ENCODE peak calls at places on chromosome 1, in six cellular contexts. One of them, this sample, is unnamed.
A peak's percentile ranks its signal among the peaks of the same experiment; 100 is the strongest.

GRCh38 chr1:153563339-153563952 is 2.2 kb downstream of the S100A2 start:
- DNase-seq in transverse colon: no peak
- DNase-seq in Peyer's patch: no peak
- DNase-seq in uterus: peak; percentile 12
- DNase-seq in esophagus squamous epithelium: no peak
- DNase-seq in IMR-90: no peak
- DNase-seq in this sample: no peak

GRCh38 chr1:20964540-20965484 is 177.7 kb upstream of the HP1BP3 start:
- DNase-seq in esophagus squamous epithelium: no peak
- DNase-seq in transverse colon: peak; percentile 33
- DNase-seq in Peyer's patch: peak; percentile 36
- DNase-seq in uterus: no peak
- DNase-seq in IMR-90: no peak
- DNase-seq in this sample: no peak

GRCh38 chr1:215279682-215280081 is 197.1 kb downstream of the KCNK2 start:
- DNase-seq in esophagus squamous epithelium: no peak
- DNase-seq in IMR-90: no peak
- DNase-seq in uterus: no peak
- DNase-seq in Peyer's patch: no peak
- DNase-seq in transverse colon: no peak
- DNase-seq in this sample: no peak

GRCh38 chr1:33814166-33814565 is 49.7 kb upstream of the HMGB4 start:
- DNase-seq in transverse colon: no peak
- DNase-seq in Peyer's patch: no peak
- DNase-seq in esophagus squamous epithelium: no peak
- DNase-seq in uterus: no peak
- DNase-seq in IMR-90: no peak
- DNase-seq in this sample: no peak

GRCh38 chr1:30518696-30519095 is 204.7 kb downstream of the MATN1 start:
- DNase-seq in IMR-90: no peak
- DNase-seq in uterus: no peak
- DNase-seq in Peyer's patch: no peak
- DNase-seq in transverse colon: no peak
- DNase-seq in esophagus squamous epithelium: no peak
- DNase-seq in this sample: no peak

GRCh38 chr1:3712573-3713535 is 39.4 kb upstream of the CCDC27 start:
- DNase-seq in esophagus squamous epithelium: no peak
- DNase-seq in transverse colon: no peak
- DNase-seq in uterus: no peak
- DNase-seq in IMR-90: no peak
- DNase-seq in Peyer's patch: no peak
- DNase-seq in this sample: no peak

GRCh38 chr1:100816049-100816448 is 78.6 kb downstream of the EXTL2 start:
- DNase-seq in esophagus squamous epithelium: no peak
- DNase-seq in uterus: no peak
- DNase-seq in transverse colon: no peak
- DNase-seq in IMR-90: no peak
- DNase-seq in Peyer's patch: no peak
- DNase-seq in this sample: no peak

GRCh38 chr1:200258447-200259375 is 151.1 kb downstream of the ZNF281 start:
- DNase-seq in transverse colon: no peak
- DNase-seq in Peyer's patch: no peak
- DNase-seq in uterus: no peak
- DNase-seq in IMR-90: peak; percentile 21
- DNase-seq in esophagus squamous epithelium: no peak
- DNase-seq in this sample: no peak

GRCh38 chr1:170790651-170791071 is 126.7 kb downstream of the PRRX1 start:
- DNase-seq in IMR-90: peak; percentile 75
- DNase-seq in transverse colon: no peak
- DNase-seq in Peyer's patch: no peak
- DNase-seq in uterus: no peak
- DNase-seq in esophagus squamous epithelium: no peak
- DNase-seq in this sample: no peak

GRCh38 chr1:185681034-185681633 is 53.1 kb upstream of the HMCN1 start:
- DNase-seq in IMR-90: peak; percentile 44
- DNase-seq in uterus: no peak
- DNase-seq in Peyer's patch: no peak
- DNase-seq in esophagus squamous epithelium: no peak
- DNase-seq in transverse colon: no peak
- DNase-seq in this sample: no peak

GRCh38 chr1:186535388-186536133 is 74.6 kb upstream of the PDC start:
- DNase-seq in Peyer's patch: no peak
- DNase-seq in esophagus squamous epithelium: no peak
- DNase-seq in IMR-90: peak; percentile 96
- DNase-seq in transverse colon: no peak
- DNase-seq in uterus: no peak
- DNase-seq in this sample: no peak

GRCh38 chr1:202007703-202008489 is 2.5 kb upstream of the ELF3 start:
- DNase-seq in esophagus squamous epithelium: no peak
- DNase-seq in IMR-90: no peak
- DNase-seq in uterus: no peak
- DNase-seq in Peyer's patch: no peak
- DNase-seq in transverse colon: peak; percentile 90
- DNase-seq in this sample: no peak

GRCh38 chr1:55015123-55015522 is 16.4 kb downstream of the BSND start:
- DNase-seq in IMR-90: no peak
- DNase-seq in uterus: no peak
- DNase-seq in esophagus squamous epithelium: no peak
- DNase-seq in Peyer's patch: no peak
- DNase-seq in transverse colon: no peak
- DNase-seq in this sample: no peak

GRCh38 chr1:99969729-99970591 is at the start of gene SLC35A3:
- DNase-seq in uterus: peak; percentile 71
- DNase-seq in esophagus squamous epithelium: no peak
- DNase-seq in transverse colon: peak; percentile 87
- DNase-seq in IMR-90: peak; percentile 61
- DNase-seq in Peyer's patch: peak; percentile 69
- DNase-seq in this sample: peak; percentile 88

DNA sequence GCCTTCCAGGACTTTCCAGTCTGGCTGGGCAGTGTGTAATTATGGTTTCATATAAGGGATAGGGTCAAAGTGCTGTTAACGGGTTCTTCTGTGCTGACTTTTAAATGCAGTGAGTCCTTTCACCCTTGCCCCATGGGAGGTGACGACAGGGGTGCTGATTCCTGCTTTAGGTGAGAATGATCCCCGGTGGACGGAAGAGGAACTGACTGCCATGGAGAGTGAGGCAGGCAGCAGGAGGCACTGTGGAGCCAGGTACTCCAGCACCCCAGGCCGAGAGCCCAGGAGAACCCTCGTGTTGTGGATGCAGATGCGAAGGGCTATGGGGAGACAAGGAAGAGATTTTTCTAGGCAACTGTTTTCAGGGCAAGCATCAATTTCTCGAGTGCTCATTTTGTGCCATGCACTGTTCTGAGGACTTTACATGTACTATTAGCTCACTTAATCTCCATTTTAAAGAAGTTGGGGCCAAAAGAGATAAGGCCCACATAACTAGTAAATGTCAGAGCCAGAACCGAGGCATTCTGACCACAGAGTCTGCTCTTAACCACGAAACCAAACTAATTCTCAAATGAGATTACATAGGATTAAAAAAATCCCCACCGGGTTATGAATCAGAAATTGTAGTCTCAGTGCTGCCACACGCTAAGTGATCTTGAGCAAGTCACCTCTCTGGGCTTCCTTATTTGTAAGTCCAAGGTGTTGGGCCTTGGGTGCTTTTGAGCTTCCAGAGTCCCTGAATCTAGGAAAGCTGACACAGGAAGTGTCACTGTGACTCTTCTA is 28.2 kb downstream of the STPG1 start:
- DNase-seq in esophagus squamous epithelium: no peak
- DNase-seq in uterus: no peak
- DNase-seq in IMR-90: peak; percentile 49
- DNase-seq in transverse colon: no peak
- DNase-seq in Peyer's patch: no peak
- DNase-seq in this sample: no peak
- TF ChIP-seq CTCF in esophagus squamous epithelium: no peak
- TF ChIP-seq CTCF in uterus: no peak
- TF ChIP-seq CTCF in IMR-90: peak; percentile 59
- TF ChIP-seq CTCF in transverse colon: peak; percentile 31
- TF ChIP-seq CTCF in Peyer's patch: peak; percentile 53
- TF ChIP-seq CTCF in this sample: no peak

GRCh38 chr1:52635321-52636089 is 2.5 kb downstream of the SHISAL2A start:
- DNase-seq in Peyer's patch: no peak
- DNase-seq in uterus: no peak
- DNase-seq in IMR-90: no peak
- DNase-seq in esophagus squamous epithelium: no peak
- DNase-seq in transverse colon: no peak
- DNase-seq in this sample: no peak
- H3K4me1 ChIP-seq in Peyer's patch: peaks cover 29% of the 10 kb centered on the region
- H3K4me1 ChIP-seq in uterus: peaks cover 4% of the 10 kb centered on the region
- H3K4me1 ChIP-seq in IMR-90: no peaks in the 10 kb centered on the region
- H3K4me1 ChIP-seq in esophagus squamous epithelium: peaks cover 11% of the 10 kb centered on the region
- H3K4me1 ChIP-seq in transverse colon: no peaks in the 10 kb centered on the region
- H3K4me1 ChIP-seq in this sample: no peaks in the 10 kb centered on the region

GRCh38 chr1:72066431-72066830 is 215.9 kb downstream of the NEGR1 start:
- DNase-seq in Peyer's patch: no peak
- DNase-seq in esophagus squamous epithelium: no peak
- DNase-seq in uterus: no peak
- DNase-seq in transverse colon: no peak
- DNase-seq in IMR-90: no peak
- DNase-seq in this sample: no peak
- TF ChIP-seq POLR2A in Peyer's patch: no peak
- TF ChIP-seq POLR2A in esophagus squamous epithelium: no peak
- TF ChIP-seq POLR2A in uterus: no peak
- TF ChIP-seq POLR2A in transverse colon: no peak
- TF ChIP-seq POLR2A in IMR-90: no peak
- TF ChIP-seq POLR2A in this sample: no peak

GRCh38 chr1:208895171-208895570 is 651.0 kb upstream of the PLXNA2 start:
- DNase-seq in uterus: no peak
- DNase-seq in esophagus squamous epithelium: no peak
- DNase-seq in transverse colon: no peak
- DNase-seq in Peyer's patch: no peak
- DNase-seq in IMR-90: no peak
- DNase-seq in this sample: no peak
- TF ChIP-seq CTCF in uterus: no peak
- TF ChIP-seq CTCF in esophagus squamous epithelium: no peak
- TF ChIP-seq CTCF in transverse colon: no peak
- TF ChIP-seq CTCF in Peyer's patch: no peak
- TF ChIP-seq CTCF in IMR-90: no peak
- TF ChIP-seq CTCF in this sample: no peak

DNA sequence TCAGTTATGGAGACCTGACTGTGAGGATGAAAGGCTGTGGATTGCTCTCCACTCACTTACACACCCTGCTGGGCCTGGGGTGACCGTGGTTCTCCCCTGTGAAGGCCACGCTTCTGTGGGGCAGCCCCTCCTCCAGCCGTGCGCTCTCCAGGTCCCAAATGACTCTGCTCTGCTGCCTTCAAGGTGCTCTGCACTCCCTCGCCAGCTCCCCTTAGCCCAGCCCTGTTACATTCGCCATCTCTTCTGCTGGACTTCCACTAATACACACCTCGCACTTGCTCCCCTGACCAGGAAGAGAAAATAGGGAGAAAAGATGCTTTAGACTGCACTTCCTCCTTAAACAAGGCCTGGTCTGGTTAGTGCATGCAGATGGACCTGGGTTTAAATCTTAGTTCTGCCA is 24.6 kb downstream of the OPTC start:
- DNase-seq in uterus: no peak
- DNase-seq in esophagus squamous epithelium: no peak
- DNase-seq in transverse colon: no peak
- DNase-seq in IMR-90: no peak
- DNase-seq in Peyer's patch: no peak
- DNase-seq in this sample: no peak
- H3K4me1 ChIP-seq in uterus: peaks cover 11% of the 10 kb centered on the region
- H3K4me1 ChIP-seq in esophagus squamous epithelium: peaks cover 3% of the 10 kb centered on the region
- H3K4me1 ChIP-seq in transverse colon: no peaks in the 10 kb centered on the region
- H3K4me1 ChIP-seq in IMR-90: peaks cover 21% of the 10 kb centered on the region
- H3K4me1 ChIP-seq in Peyer's patch: no peaks in the 10 kb centered on the region
- H3K4me1 ChIP-seq in this sample: no peaks in the 10 kb centered on the region

This sample was measured in right lobe of liver.